ENCODE peak calls at places on chromosomes 12 and 14, in four cellular contexts. One of them, this sample, is unnamed.

GRCh38 chr14:59160492-59160891 is 28.0 kb upstream of the DAAM1 start:
- DNase-seq in astrocyte of the spinal cord: no peak
- DNase-seq in WTC11: no peak
- DNase-seq in body of pancreas: no peak
- DNase-seq in this sample: no peak

GRCh38 chr14:50070840-50071548 is 45.4 kb downstream of the VCPKMT start:
- DNase-seq in astrocyte of the spinal cord: no peak
- DNase-seq in WTC11: no peak
- DNase-seq in body of pancreas: no peak
- DNase-seq in this sample: no peak

GRCh38 chr12:122422769-122423257 is 344 bp upstream of the CLIP1 start:
- DNase-seq in astrocyte of the spinal cord: peak
- DNase-seq in WTC11: peak
- DNase-seq in body of pancreas: peak
- DNase-seq in this sample: peak

GRCh38 chr12:29889737-29890136 is 106.0 kb upstream of the TMTC1 start:
- DNase-seq in astrocyte of the spinal cord: peak
- DNase-seq in WTC11: peak
- DNase-seq in body of pancreas: peak
- DNase-seq in this sample: peak

GRCh38 chr14:24376448-24377070 is 8.6 kb downstream of the NFATC4 start:
- DNase-seq in astrocyte of the spinal cord: no peak
- DNase-seq in WTC11: peak
- DNase-seq in body of pancreas: no peak
- DNase-seq in this sample: no peak

GRCh38 chr14:59768855-59769254 is 101.7 kb downstream of the RTN1 start:
- DNase-seq in astrocyte of the spinal cord: peak
- DNase-seq in WTC11: no peak
- DNase-seq in body of pancreas: no peak
- DNase-seq in this sample: peak

GRCh38 chr14:72419226-72419625 is 474.7 kb downstream of the DPF3 start:
- DNase-seq in astrocyte of the spinal cord: no peak
- DNase-seq in WTC11: no peak
- DNase-seq in body of pancreas: no peak
- DNase-seq in this sample: no peak

GRCh38 chr12:62950317-62950716 is 15.4 kb upstream of the PPM1H start:
- DNase-seq in astrocyte of the spinal cord: no peak
- DNase-seq in WTC11: no peak
- DNase-seq in body of pancreas: no peak
- DNase-seq in this sample: no peak

GRCh38 chr12:49631336-49631907 is 8.1 kb downstream of the PRPF40B start:
- DNase-seq in astrocyte of the spinal cord: no peak
- DNase-seq in WTC11: no peak
- DNase-seq in body of pancreas: no peak
- DNase-seq in this sample: no peak

GRCh38 chr12:128790221-128790620 is 33.5 kb downstream of the SLC15A4 start:
- DNase-seq in astrocyte of the spinal cord: no peak
- DNase-seq in WTC11: no peak
- DNase-seq in body of pancreas: no peak
- DNase-seq in this sample: no peak

GRCh38 chr14:58107947-58108552 is 44.0 kb downstream of the ARMH4 start:
- DNase-seq in astrocyte of the spinal cord: peak
- DNase-seq in WTC11: peak
- DNase-seq in body of pancreas: peak
- DNase-seq in this sample: peak

GRCh38 chr12:9881988-9882387 is 699 bp downstream of the KLRF2 start:
- DNase-seq in astrocyte of the spinal cord: no peak
- DNase-seq in WTC11: no peak
- DNase-seq in body of pancreas: no peak
- DNase-seq in this sample: no peak

GRCh38 chr14:76720382-76720813 is 40.9 kb upstream of the VASH1 start:
- DNase-seq in astrocyte of the spinal cord: peak
- DNase-seq in WTC11: peak
- DNase-seq in body of pancreas: peak
- DNase-seq in this sample: peak

GRCh38 chr12:50174971-50175715 is 8.0 kb upstream of the CERS5 start:
- DNase-seq in astrocyte of the spinal cord: peak
- DNase-seq in WTC11: no peak
- DNase-seq in body of pancreas: peak
- DNase-seq in this sample: peak

GRCh38 chr12:113174461-113175384 is 10.6 kb downstream of the DDX54 start:
- DNase-seq in astrocyte of the spinal cord: peak
- DNase-seq in WTC11: peak
- DNase-seq in body of pancreas: peak
- DNase-seq in this sample: peak

GRCh38 chr12:53313996-53314395 is 7.4 kb downstream of the AAAS start:
- DNase-seq in astrocyte of the spinal cord: no peak
- DNase-seq in WTC11: no peak
- DNase-seq in body of pancreas: no peak
- DNase-seq in this sample: no peak

GRCh38 chr14:35355981-35356839 is 48.3 kb downstream of the NFKBIA start:
- DNase-seq in astrocyte of the spinal cord: no peak
- DNase-seq in WTC11: no peak
- DNase-seq in body of pancreas: no peak
- DNase-seq in this sample: peak

GRCh38 chr12:130448044-130448821 is 110.5 kb downstream of the PIWIL1 start:
- DNase-seq in astrocyte of the spinal cord: no peak
- DNase-seq in WTC11: no peak
- DNase-seq in body of pancreas: no peak
- DNase-seq in this sample: no peak

GRCh38 chr14:93926873-93927571 is at the start of gene FAM181A:
- DNase-seq in astrocyte of the spinal cord: no peak
- DNase-seq in WTC11: no peak
- DNase-seq in body of pancreas: no peak
- DNase-seq in this sample: no peak

GRCh38 chr14:68856572-68856971 is 63.7 kb upstream of the ZFP36L1 start:
- DNase-seq in astrocyte of the spinal cord: no peak
- DNase-seq in WTC11: no peak
- DNase-seq in body of pancreas: no peak
- DNase-seq in this sample: no peak

GRCh38 chr12:13347241-13348043 is 150.9 kb downstream of the EMP1 start:
- DNase-seq in astrocyte of the spinal cord: peak
- DNase-seq in WTC11: no peak
- DNase-seq in body of pancreas: no peak
- DNase-seq in this sample: peak
- TF ChIP-seq CTCF in astrocyte of the spinal cord: peak
- TF ChIP-seq CTCF in WTC11: no peak
- TF ChIP-seq CTCF in body of pancreas: no peak
- TF ChIP-seq CTCF in this sample: no peak

GRCh38 chr14:96098309-96098998 is 59.3 kb downstream of the C14orf132 start:
- DNase-seq in astrocyte of the spinal cord: peak
- DNase-seq in WTC11: peak
- DNase-seq in body of pancreas: peak
- DNase-seq in this sample: peak
- TF ChIP-seq CTCF in astrocyte of the spinal cord: peak
- TF ChIP-seq CTCF in WTC11: peak
- TF ChIP-seq CTCF in body of pancreas: peak
- TF ChIP-seq CTCF in this sample: peak

GRCh38 chr12:45130881-45131281 is 80.0 kb upstream of the DBX2 start:
- DNase-seq in astrocyte of the spinal cord: peak
- DNase-seq in WTC11: peak
- DNase-seq in body of pancreas: peak
- DNase-seq in this sample: peak
- TF ChIP-seq CTCF in astrocyte of the spinal cord: peak
- TF ChIP-seq CTCF in WTC11: peak
- TF ChIP-seq CTCF in body of pancreas: peak
- TF ChIP-seq CTCF in this sample: peak

GRCh38 chr12:116141110-116141832 is 136.2 kb downstream of the MED13L start:
- DNase-seq in astrocyte of the spinal cord: no peak
- DNase-seq in WTC11: no peak
- DNase-seq in body of pancreas: no peak
- DNase-seq in this sample: no peak
- TF ChIP-seq CTCF in astrocyte of the spinal cord: peak
- TF ChIP-seq CTCF in WTC11: no peak
- TF ChIP-seq CTCF in body of pancreas: peak
- TF ChIP-seq CTCF in this sample: peak

DNA sequence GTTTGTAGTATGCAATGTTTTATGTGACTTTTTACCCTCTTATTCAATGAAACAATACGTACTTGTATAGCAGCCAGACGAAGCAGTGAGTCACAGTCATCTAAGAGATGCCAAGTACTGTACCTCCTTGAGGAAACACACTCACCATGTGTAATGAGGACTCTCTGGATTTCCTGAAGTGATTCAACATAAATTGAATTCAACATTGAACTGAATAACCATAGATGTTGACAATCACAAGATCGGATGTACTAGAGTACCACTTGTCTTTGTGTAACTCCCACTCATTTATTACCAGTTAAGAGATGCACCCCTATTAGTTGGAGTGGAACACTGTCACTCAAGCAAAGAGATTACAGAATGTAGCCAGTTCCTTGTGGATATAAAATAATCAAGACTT is 175.2 kb upstream of the HMGA2 start:
- DNase-seq in astrocyte of the spinal cord: peak
- DNase-seq in WTC11: no peak
- DNase-seq in body of pancreas: peak
- DNase-seq in this sample: peak
- TF ChIP-seq CTCF in astrocyte of the spinal cord: no peak
- TF ChIP-seq CTCF in WTC11: no peak
- TF ChIP-seq CTCF in body of pancreas: no peak
- TF ChIP-seq CTCF in this sample: no peak

GRCh38 chr14:88130057-88130432 is 125.1 kb downstream of the GPR65 start:
- DNase-seq in astrocyte of the spinal cord: no peak
- DNase-seq in WTC11: no peak
- DNase-seq in body of pancreas: no peak
- DNase-seq in this sample: no peak

GRCh38 chr14:88128811-88129210 is 123.9 kb downstream of the GPR65 start:
- DNase-seq in astrocyte of the spinal cord: no peak
- DNase-seq in WTC11: no peak
- DNase-seq in body of pancreas: peak
- DNase-seq in this sample: peak

DNA sequence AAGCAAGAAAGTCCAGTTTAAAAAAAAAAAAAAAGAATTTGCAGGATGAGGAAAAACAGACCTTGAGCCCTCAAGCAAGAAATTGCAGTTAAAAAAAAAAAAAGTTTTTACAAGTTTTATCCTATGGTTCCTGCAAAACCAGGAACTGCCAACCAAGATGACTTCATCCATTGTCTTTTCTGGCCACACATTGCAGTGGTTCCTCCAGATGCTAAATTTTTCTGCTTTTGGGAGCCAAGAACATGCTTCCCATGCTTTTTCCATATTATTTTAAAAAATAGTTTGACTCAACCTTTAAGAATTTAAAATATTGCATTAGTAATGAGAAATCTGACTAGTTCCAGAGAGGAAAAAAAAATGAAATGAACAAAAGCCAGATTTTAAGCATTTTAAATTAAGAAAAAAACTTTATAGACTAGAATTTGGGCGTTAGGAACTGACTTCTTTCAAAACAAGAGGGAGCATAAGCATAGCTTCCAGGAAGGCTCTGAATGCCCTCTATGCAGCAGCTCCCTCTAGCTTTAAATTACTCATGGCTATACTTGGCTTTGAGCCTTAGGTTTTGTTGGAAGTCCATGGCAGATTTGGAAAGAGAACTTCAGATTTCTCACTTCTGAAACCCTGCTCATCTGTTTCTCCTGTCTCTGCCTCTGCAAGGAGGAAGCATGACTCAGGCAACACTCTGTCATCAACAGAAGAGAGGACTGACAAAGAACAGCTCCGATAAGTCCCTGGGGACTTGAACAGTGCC is 124.5 kb downstream of the GPR65 start:
- DNase-seq in astrocyte of the spinal cord: peak
- DNase-seq in WTC11: no peak
- DNase-seq in body of pancreas: peak
- DNase-seq in this sample: peak
- TF ChIP-seq CTCF in astrocyte of the spinal cord: no peak
- TF ChIP-seq CTCF in WTC11: no peak
- TF ChIP-seq CTCF in body of pancreas: peak
- TF ChIP-seq CTCF in this sample: peak

GRCh38 chr14:91861091-91861490 is 6.2 kb downstream of the TC2N start:
- DNase-seq in astrocyte of the spinal cord: no peak
- DNase-seq in WTC11: no peak
- DNase-seq in body of pancreas: no peak
- DNase-seq in this sample: no peak

GRCh38 chr14:91860238-91860637 is 7.1 kb downstream of the TC2N start:
- DNase-seq in astrocyte of the spinal cord: no peak
- DNase-seq in WTC11: no peak
- DNase-seq in body of pancreas: no peak
- DNase-seq in this sample: no peak

GRCh38 chr14:91862417-91862816 is 4.9 kb downstream of the TC2N start:
- DNase-seq in astrocyte of the spinal cord: no peak
- DNase-seq in WTC11: no peak
- DNase-seq in body of pancreas: no peak
- DNase-seq in this sample: no peak

GRCh38 chr14:91854327-91854934 is 12.9 kb downstream of the TC2N start:
- DNase-seq in astrocyte of the spinal cord: no peak
- DNase-seq in WTC11: no peak
- DNase-seq in body of pancreas: no peak
- DNase-seq in this sample: no peak

DNA sequence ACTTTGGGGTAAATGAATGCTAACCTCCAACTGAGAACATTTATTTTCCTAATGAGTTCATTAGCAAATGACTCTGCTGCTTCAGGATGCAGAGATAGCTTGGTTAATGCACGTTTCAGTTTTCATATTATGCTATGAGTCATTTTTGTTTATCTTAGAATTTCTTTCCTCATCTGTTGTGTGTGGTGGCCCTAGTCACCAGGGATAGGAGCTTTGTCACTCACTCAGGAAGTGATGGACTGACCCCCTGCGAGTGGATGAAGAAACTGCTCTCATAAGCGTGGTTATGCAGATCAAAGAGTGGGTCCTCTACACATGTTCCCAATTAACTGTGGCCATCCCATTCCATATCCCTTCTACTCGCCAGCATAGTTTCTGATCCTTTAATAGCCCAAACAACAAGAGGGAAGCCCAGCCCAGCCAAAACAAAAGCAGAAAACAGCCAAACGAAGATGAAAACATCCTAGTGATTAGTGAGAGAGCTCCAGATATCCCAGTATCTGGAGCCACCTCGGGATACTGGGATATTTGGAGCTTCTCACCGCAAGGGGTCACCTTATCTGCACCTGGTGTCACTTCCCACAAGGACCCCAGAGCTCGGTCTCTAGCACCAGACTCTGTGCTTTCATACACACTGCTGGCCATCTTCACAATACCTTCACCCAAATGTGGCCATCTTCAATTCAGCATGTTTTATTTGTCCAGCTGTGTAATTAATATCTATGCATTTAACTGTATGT is 8.6 kb downstream of the TC2N start:
- DNase-seq in astrocyte of the spinal cord: peak
- DNase-seq in WTC11: no peak
- DNase-seq in body of pancreas: peak
- DNase-seq in this sample: peak
- TF ChIP-seq CTCF in astrocyte of the spinal cord: no peak
- TF ChIP-seq CTCF in WTC11: no peak
- TF ChIP-seq CTCF in body of pancreas: no peak
- TF ChIP-seq CTCF in this sample: no peak

GRCh38 chr14:85412756-85413155 is 117.2 kb upstream of the FLRT2 start:
- DNase-seq in astrocyte of the spinal cord: no peak
- DNase-seq in WTC11: no peak
- DNase-seq in body of pancreas: no peak
- DNase-seq in this sample: no peak

GRCh38 chr14:85417396-85417795 is 112.5 kb upstream of the FLRT2 start:
- DNase-seq in astrocyte of the spinal cord: no peak
- DNase-seq in WTC11: no peak
- DNase-seq in body of pancreas: no peak
- DNase-seq in this sample: no peak

GRCh38 chr14:85416771-85417170 is 113.2 kb upstream of the FLRT2 start:
- DNase-seq in astrocyte of the spinal cord: peak
- DNase-seq in WTC11: no peak
- DNase-seq in body of pancreas: no peak
- DNase-seq in this sample: peak

GRCh38 chr14:85414142-85414541 is 115.8 kb upstream of the FLRT2 start:
- DNase-seq in astrocyte of the spinal cord: no peak
- DNase-seq in WTC11: no peak
- DNase-seq in body of pancreas: no peak
- DNase-seq in this sample: peak

GRCh38 chr14:85415015-85415712 is 114.8 kb upstream of the FLRT2 start:
- DNase-seq in astrocyte of the spinal cord: peak
- DNase-seq in WTC11: peak
- DNase-seq in body of pancreas: peak
- DNase-seq in this sample: peak
- TF ChIP-seq CTCF in astrocyte of the spinal cord: peak
- TF ChIP-seq CTCF in WTC11: no peak
- TF ChIP-seq CTCF in body of pancreas: peak
- TF ChIP-seq CTCF in this sample: peak